ENCODE peak calls at places on chromosome 9, in seven cellular contexts. X is Calu3; A is CD4-positive, CD25-positive, alpha-beta regulatory T cell; Z is ovary; D is EL; F is NCI-H460; K is lung microvascular endothelial cell. B is an unnamed sample.

GRCh38 chr9:16689352-16689938 is 181.0 kb downstream of the BNC2 start:
- DNase-seq in X (no peak), A (no peak), Z (peak; percentile 54), D (no peak), F (no peak), K (peak; percentile 44), B (no peak)

GRCh38 chr9:3043369-3043768 is 199.5 kb upstream of the PUM3 start:
- DNase-seq in X (no peak), A (no peak), Z (no peak), D (peak; percentile 76), F (no peak), K (peak; percentile 1), B (no peak)

GRCh38 chr9:135126480-135127187 is 39.2 kb downstream of the OLFM1 start:
- DNase-seq in X (no peak), A (no peak), Z (no peak), D (peak; percentile 26), F (peak; percentile 72), K (peak; percentile 9), B (no peak)

GRCh38 chr9:113624721-113625120 is 161.2 kb downstream of the RGS3 start:
- DNase-seq in X (no peak), A (no peak), Z (no peak), D (peak; percentile 85), F (no peak), K (no peak), B (no peak)

GRCh38 chr9:137221477-137222111 is 446 bp downstream of the RNF208 start:
- DNase-seq in X (no peak), A (no peak), Z (no peak), D (no peak), F (no peak), K (no peak), B (no peak)

GRCh38 chr9:127172066-127172707 is 49.8 kb upstream of the ANGPTL2 start:
- DNase-seq in X (no peak), A (no peak), Z (peak; percentile 11), D (no peak), F (no peak), K (no peak), B (no peak)

GRCh38 chr9:114503009-114503408 is 2.3 kb downstream of the WHRN start:
- DNase-seq in X (no peak), A (no peak), Z (no peak), D (no peak), F (no peak), K (no peak), B (no peak)

GRCh38 chr9:34211395-34211794 is 32.6 kb downstream of the UBAP1 start:
- DNase-seq in X (no peak), A (no peak), Z (no peak), D (no peak), F (no peak), K (no peak), B (no peak)

GRCh38 chr9:98900244-98900643 is 43.5 kb upstream of the COL15A1 start:
- DNase-seq in X (no peak), A (no peak), Z (no peak), D (no peak), F (no peak), K (no peak), B (no peak)

GRCh38 chr9:115891929-115892328 is 261.7 kb upstream of the PAPPA start:
- DNase-seq in X (no peak), A (no peak), Z (no peak), D (peak; percentile 85), F (no peak), K (no peak), B (no peak)

GRCh38 chr9:118223111-118223510 is 518.9 kb downstream of the TLR4 start:
- DNase-seq in X (no peak), A (no peak), Z (no peak), D (no peak), F (no peak), K (no peak), B (no peak)

GRCh38 chr9:70081120-70081495 is 37.5 kb downstream of the MAMDC2 start:
- DNase-seq in X (no peak), A (no peak), Z (no peak), D (peak; percentile 72), F (no peak), K (no peak), B (no peak)

GRCh38 chr9:93093081-93093448 is 3.0 kb upstream of the CARD19 start:
- DNase-seq in X (no peak), A (no peak), Z (peak; percentile 23), D (no peak), F (no peak), K (no peak), B (no peak)

GRCh38 chr9:75170898-75171360 is 82.6 kb downstream of the OSTF1 start:
- DNase-seq in X (no peak), A (no peak), Z (no peak), D (peak; percentile 83), F (no peak), K (no peak), B (no peak)

GRCh38 chr9:87201316-87201715 is 254.0 kb upstream of the GAS1 start:
- DNase-seq in X (no peak), A (no peak), Z (no peak), D (peak; percentile 81), F (no peak), K (peak; percentile 45), B (no peak)

GRCh38 chr9:438961-439768 is 224.5 kb downstream of the DOCK8 start:
- DNase-seq in X (no peak), A (no peak), Z (peak; percentile 23), D (no peak), F (no peak), K (no peak), B (no peak)

GRCh38 chr9:5025416-5025815 is 40.3 kb downstream of the JAK2 start:
- DNase-seq in X (no peak), A (no peak), Z (no peak), D (peak; percentile 33), F (no peak), K (peak; percentile 39), B (no peak)

GRCh38 chr9:3936520-3937235 is 363.2 kb downstream of the GLIS3 start:
- DNase-seq in X (no peak), A (no peak), Z (peak; percentile 41), D (no peak), F (no peak), K (peak; percentile 86), B (no peak)

GRCh38 chr9:97567894-97568202 is 65.3 kb downstream of the TSTD2 start:
- DNase-seq in X (no peak), A (no peak), Z (no peak), D (no peak), F (no peak), K (peak; percentile 84), B (no peak)

GRCh38 chr9:673966-674526 is 167.5 kb upstream of the DMRT1 start:
- DNase-seq in X (no peak), A (no peak), Z (no peak), D (no peak), F (no peak), K (no peak), B (no peak)

B was measured in T-helper 1 cell.